ENCODE peak calls at places on chromosome 18, in nine cellular contexts. R, S, F, J, G, X, I, V and L are unnamed samples.

GRCh38 chr18:57915848-57916596 is 112.9 kb upstream of the ATP8B1 start:
- DNase-seq in R (no peak), S (no peak), F (no peak), J (no peak), G (no peak), X (no peak), I (no peak), V (no peak), L (no peak)

GRCh38 chr18:49899647-49900330 is 86.5 kb upstream of the ACAA2 start:
- DNase-seq in R (no peak), S (no peak), F (no peak), J (no peak), G (no peak), X (no peak), I (no peak), V (no peak), L (no peak)

GRCh38 chr18:55179460-55180195 is 220.4 kb upstream of the CCDC68 start:
- DNase-seq in R (no peak), S (peak; percentile 25), F (no peak), J (no peak), G (no peak), X (no peak), I (no peak), V (no peak), L (peak; percentile 13)

GRCh38 chr18:64518191-64518590 is 369.3 kb upstream of the LINC00305 start:
- DNase-seq in R (no peak), S (no peak), F (no peak), J (no peak), G (no peak), X (no peak), I (no peak), V (no peak), L (no peak)

GRCh38 chr18:57502624-57503023 is 67.5 kb downstream of the ONECUT2 start:
- DNase-seq in R (no peak), S (no peak), F (no peak), J (no peak), G (no peak), X (no peak), I (no peak), V (no peak), L (no peak)

GRCh38 chr18:57737661-57738060 is 65.5 kb downstream of the ATP8B1 start:
- DNase-seq in R (peak; percentile 87), S (peak; percentile 89), F (no peak), J (peak; percentile 96), G (no peak), X (peak; percentile 73), I (peak; percentile 78), V (no peak), L (peak; percentile 96)

GRCh38 chr18:2898131-2898640 is 51.4 kb downstream of the EMILIN2 start:
- DNase-seq in R (no peak), S (peak; percentile 54), F (no peak), J (peak; percentile 66), G (no peak), X (no peak), I (peak; percentile 58), V (no peak), L (peak; percentile 36)

GRCh38 chr18:48863432-48864065 is 87.2 kb downstream of the SMAD7 start:
- DNase-seq in R (no peak), S (no peak), F (no peak), J (no peak), G (no peak), X (no peak), I (no peak), V (no peak), L (no peak)

GRCh38 chr18:58966704-58967103 is 102.0 kb downstream of the ZNF532 start:
- DNase-seq in R (no peak), S (no peak), F (no peak), J (no peak), G (no peak), X (no peak), I (no peak), V (no peak), L (no peak)

GRCh38 chr18:77487951-77488740 is 238.5 kb downstream of the GALR1 start:
- DNase-seq in R (no peak), S (no peak), F (no peak), J (no peak), G (no peak), X (no peak), I (no peak), V (no peak), L (no peak)

GRCh38 chr18:46148810-46149209 is 44.6 kb downstream of the HAUS1 start:
- DNase-seq in R (peak; percentile 15), S (peak; percentile 73), F (peak; percentile 23), J (peak; percentile 61), G (peak; percentile 53), X (no peak), I (no peak), V (peak; percentile 45), L (peak; percentile 69)

GRCh38 chr18:69969491-69969890 is 21.8 kb upstream of the CD226 start:
- DNase-seq in R (no peak), S (no peak), F (no peak), J (peak; percentile 47), G (no peak), X (no peak), I (no peak), V (no peak), L (no peak)

GRCh38 chr18:7370812-7371211 is 139.9 kb downstream of the LRRC30 start:
- DNase-seq in R (peak; percentile 36), S (no peak), F (no peak), J (no peak), G (no peak), X (no peak), I (peak; percentile 77), V (no peak), L (no peak)

GRCh38 chr18:2325308-2325849 is 245.9 kb downstream of the METTL4 start:
- DNase-seq in R (no peak), S (peak; percentile 22), F (no peak), J (no peak), G (no peak), X (no peak), I (no peak), V (no peak), L (no peak)

GRCh38 chr18:48060947-48061346 is 130.5 kb upstream of the SMAD2 start:
- DNase-seq in R (no peak), S (no peak), F (no peak), J (no peak), G (no peak), X (no peak), I (no peak), V (no peak), L (no peak)

DNA sequence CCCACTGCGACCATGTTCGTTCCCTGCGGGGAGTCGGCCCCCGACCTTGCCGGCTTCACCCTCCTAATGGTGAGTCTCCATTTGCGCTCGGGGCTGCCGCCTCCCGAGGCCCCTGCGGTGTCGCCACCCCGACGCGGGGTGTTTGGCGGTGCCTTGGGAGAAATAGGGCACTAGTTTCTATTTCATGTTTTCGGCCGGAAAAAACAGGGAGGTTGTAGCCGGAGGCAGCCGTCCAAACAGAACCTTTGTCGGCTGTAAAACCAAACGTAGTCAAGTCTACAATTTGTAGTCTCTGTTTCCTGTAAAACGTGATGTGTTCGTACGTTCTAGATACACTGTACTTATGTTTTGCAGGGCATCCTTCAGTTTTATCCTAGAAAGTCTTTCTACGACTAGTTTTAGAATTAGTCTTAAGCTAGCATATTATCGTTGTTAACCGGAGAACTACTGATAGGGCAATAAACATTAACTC is 290 bp downstream of the PSMG2 start:
- DNase-seq in R (no peak), S (no peak), F (no peak), J (no peak), G (no peak), X (no peak), I (no peak), V (no peak), L (no peak)
- TF ChIP-seq CTCF in R (no peak), S (no peak), F (no peak), J (no peak), G (no peak), X (no peak), I (no peak), V (no peak), L (no peak)

DNA sequence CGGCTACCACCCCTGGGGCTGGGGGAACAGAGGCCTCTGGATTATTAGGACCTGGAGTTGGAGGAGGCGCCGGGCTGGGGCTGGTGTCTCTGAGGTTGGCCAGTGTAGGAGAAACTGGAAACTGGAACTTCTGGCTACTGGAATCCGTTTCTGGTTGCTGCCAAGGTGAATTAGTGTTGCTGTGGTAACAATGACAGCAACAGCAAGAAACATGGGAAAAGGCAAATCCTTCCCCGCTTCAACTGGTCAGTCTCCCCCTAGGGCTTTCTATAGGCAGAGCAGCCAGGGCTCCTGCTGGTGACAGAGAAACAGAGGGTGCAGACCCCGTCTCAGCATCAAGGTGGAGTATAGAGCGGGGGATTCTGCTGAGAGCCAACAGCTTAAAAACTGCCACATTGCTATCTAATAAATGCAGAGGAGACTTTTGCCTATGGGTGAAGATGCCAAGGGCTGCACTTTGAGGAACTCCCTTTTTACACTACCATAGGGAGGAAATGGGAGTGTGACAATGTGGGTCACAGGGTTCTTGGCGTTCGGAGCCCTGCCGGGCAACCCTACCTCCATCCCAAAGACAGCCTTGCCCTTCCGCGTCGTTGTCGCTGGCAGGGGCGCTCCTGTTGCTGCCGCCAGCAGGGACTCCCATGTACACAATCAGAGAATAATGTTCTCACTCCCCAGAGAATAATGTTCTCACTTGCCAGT is 81.4 kb upstream of the CABLES1 start:
- DNase-seq in R (no peak), S (peak; percentile 73), F (peak; percentile 19), J (peak; percentile 24), G (no peak), X (no peak), I (no peak), V (peak; percentile 47), L (peak; percentile 17)
- TF ChIP-seq CTCF in R (no peak), S (peak; percentile 59), F (peak; percentile 64), J (no peak), G (no peak), X (no peak), I (no peak), V (no peak), L (peak; percentile 5)

GRCh38 chr18:65811307-65811706 is 60.5 kb downstream of the CDH7 start:
- DNase-seq in R (no peak), S (no peak), F (no peak), J (no peak), G (no peak), X (no peak), I (no peak), V (no peak), L (no peak)

GRCh38 chr18:65821890-65822289 is 71.1 kb downstream of the CDH7 start:
- DNase-seq in R (no peak), S (no peak), F (no peak), J (no peak), G (no peak), X (no peak), I (no peak), V (no peak), L (no peak)

GRCh38 chr18:65817178-65817577 is 66.4 kb downstream of the CDH7 start:
- DNase-seq in R (no peak), S (no peak), F (no peak), J (no peak), G (no peak), X (no peak), I (no peak), V (no peak), L (no peak)
- TF ChIP-seq CTCF in R (no peak), S (no peak), F (no peak), J (no peak), G (no peak), X (no peak), I (no peak), V (no peak), L (no peak)

DNA sequence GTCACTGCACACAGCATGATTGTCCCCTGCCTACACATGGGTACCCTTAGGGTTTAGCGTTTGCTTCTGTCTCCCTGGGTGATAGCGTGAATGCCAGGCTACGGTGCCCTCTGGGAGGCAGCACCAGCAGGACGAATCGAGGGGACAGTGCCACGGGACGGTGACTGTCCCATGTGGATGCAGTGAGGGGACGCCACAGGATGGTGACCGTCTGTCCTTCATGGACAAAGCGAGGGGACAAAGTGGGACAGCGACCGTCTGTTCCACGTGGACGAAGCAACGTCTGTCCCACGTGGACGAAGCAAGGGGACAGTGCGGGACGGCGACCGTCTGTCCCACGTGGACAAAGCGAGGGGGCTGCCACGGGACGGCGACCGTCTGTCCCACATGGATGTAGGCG is 25.7 kb downstream of the CTDP1 start:
- DNase-seq in R (no peak), S (no peak), F (no peak), J (no peak), G (no peak), X (no peak), I (no peak), V (no peak), L (no peak)
- TF ChIP-seq CTCF in R (no peak), S (no peak), F (no peak), J (no peak), G (no peak), X (no peak), I (no peak), V (no peak), L (no peak)